ENCODE peak calls at places on chromosome 3, in four cellular contexts. One of them, this sample, is unnamed.

GRCh38 chr3:72595927-72596610 is 252.2 kb downstream of the SHQ1 start:
- DNase-seq in HepG2: no peak
- DNase-seq in WTC11: no peak
- DNase-seq in K562: no peak
- DNase-seq in this sample: no peak

GRCh38 chr3:99895706-99896441 is 78.2 kb downstream of the CMSS1 start:
- DNase-seq in HepG2: peak
- DNase-seq in WTC11: no peak
- DNase-seq in K562: peak
- DNase-seq in this sample: no peak

GRCh38 chr3:8624612-8625011 is 20.0 kb downstream of the SSUH2 start:
- DNase-seq in HepG2: no peak
- DNase-seq in WTC11: no peak
- DNase-seq in K562: no peak
- DNase-seq in this sample: no peak

GRCh38 chr3:188830955-188831354 is 340.8 kb upstream of the TPRG1 start:
- DNase-seq in HepG2: no peak
- DNase-seq in WTC11: no peak
- DNase-seq in K562: no peak
- DNase-seq in this sample: no peak

GRCh38 chr3:173257797-173258196 is 116.8 kb upstream of the SPATA16 start:
- DNase-seq in HepG2: no peak
- DNase-seq in WTC11: no peak
- DNase-seq in K562: no peak
- DNase-seq in this sample: no peak

GRCh38 chr3:73484656-73485248 is 140.0 kb downstream of the PDZRN3 start:
- DNase-seq in HepG2: no peak
- DNase-seq in WTC11: peak
- DNase-seq in K562: no peak
- DNase-seq in this sample: peak

GRCh38 chr3:182258538-182259177 is 534.6 kb upstream of the ATP11B start:
- DNase-seq in HepG2: peak
- DNase-seq in WTC11: no peak
- DNase-seq in K562: peak
- DNase-seq in this sample: no peak

GRCh38 chr3:98500019-98500418 is 2.5 kb downstream of the OR5K2 start:
- DNase-seq in HepG2: no peak
- DNase-seq in WTC11: no peak
- DNase-seq in K562: no peak
- DNase-seq in this sample: no peak

GRCh38 chr3:48656061-48656840 is 6.4 kb downstream of the CELSR3 start:
- DNase-seq in HepG2: peak
- DNase-seq in WTC11: peak
- DNase-seq in K562: no peak
- DNase-seq in this sample: no peak

GRCh38 chr3:184011937-184012889 is 5.5 kb downstream of the ABCC5 start:
- DNase-seq in HepG2: no peak
- DNase-seq in WTC11: no peak
- DNase-seq in K562: no peak
- DNase-seq in this sample: no peak

GRCh38 chr3:155390361-155390760 is 96.9 kb upstream of the STRIT1 start:
- DNase-seq in HepG2: no peak
- DNase-seq in WTC11: no peak
- DNase-seq in K562: no peak
- DNase-seq in this sample: no peak

GRCh38 chr3:88000853-88001252 is 58.0 kb downstream of the CGGBP1 start:
- DNase-seq in HepG2: no peak
- DNase-seq in WTC11: peak
- DNase-seq in K562: no peak
- DNase-seq in this sample: no peak

GRCh38 chr3:139434764-139435291 is 41.5 kb downstream of the RBP2 start:
- DNase-seq in HepG2: no peak
- DNase-seq in WTC11: no peak
- DNase-seq in K562: no peak
- DNase-seq in this sample: no peak

GRCh38 chr3:29922990-29923746 is 642.3 kb downstream of the RBMS3 start:
- DNase-seq in HepG2: peak
- DNase-seq in WTC11: no peak
- DNase-seq in K562: no peak
- DNase-seq in this sample: no peak

GRCh38 chr3:58656631-58657030 is 9.9 kb downstream of the FAM3D start:
- DNase-seq in HepG2: no peak
- DNase-seq in WTC11: no peak
- DNase-seq in K562: no peak
- DNase-seq in this sample: no peak

GRCh38 chr3:58214484-58215316 is 3.9 kb upstream of the DNASE1L3 start:
- DNase-seq in HepG2: no peak
- DNase-seq in WTC11: peak
- DNase-seq in K562: no peak
- DNase-seq in this sample: peak

GRCh38 chr3:184275961-184276910 is at the start of gene ECE2:
- DNase-seq in HepG2: no peak
- DNase-seq in WTC11: no peak
- DNase-seq in K562: no peak
- DNase-seq in this sample: no peak

GRCh38 chr3:186021673-186022362 is 84.0 kb upstream of the TRA2B start:
- DNase-seq in HepG2: no peak
- DNase-seq in WTC11: no peak
- DNase-seq in K562: no peak
- DNase-seq in this sample: no peak

GRCh38 chr3:22089284-22089683 is 338.3 kb upstream of the ZNF385D start:
- DNase-seq in HepG2: peak
- DNase-seq in WTC11: peak
- DNase-seq in K562: peak
- DNase-seq in this sample: peak

GRCh38 chr3:31105438-31106077 is 211.1 kb upstream of the GADL1 start:
- DNase-seq in HepG2: no peak
- DNase-seq in WTC11: no peak
- DNase-seq in K562: peak
- DNase-seq in this sample: no peak

GRCh38 chr3:104879919-104880318 is 486.8 kb upstream of the ALCAM start:
- DNase-seq in HepG2: no peak
- DNase-seq in WTC11: no peak
- DNase-seq in K562: no peak
- DNase-seq in this sample: no peak

GRCh38 chr3:28250999-28251398 is 9.6 kb downstream of the CMC1 start:
- DNase-seq in HepG2: no peak
- DNase-seq in WTC11: no peak
- DNase-seq in K562: no peak
- DNase-seq in this sample: no peak
- TF ChIP-seq MAX in HepG2: no peak
- TF ChIP-seq MAX in WTC11: no peak
- TF ChIP-seq MAX in K562: no peak
- TF ChIP-seq MAX in this sample: no peak

GRCh38 chr3:143263844-143264243 is 144.3 kb downstream of the CHST2 start:
- DNase-seq in HepG2: no peak
- DNase-seq in WTC11: no peak
- DNase-seq in K562: no peak
- DNase-seq in this sample: no peak

GRCh38 chr3:143267984-143268383 is 148.4 kb downstream of the CHST2 start:
- DNase-seq in HepG2: no peak
- DNase-seq in WTC11: no peak
- DNase-seq in K562: no peak
- DNase-seq in this sample: no peak

GRCh38 chr3:143266512-143266911 is 146.9 kb downstream of the CHST2 start:
- DNase-seq in HepG2: no peak
- DNase-seq in WTC11: no peak
- DNase-seq in K562: no peak
- DNase-seq in this sample: no peak

GRCh38 chr3:143266936-143267335 is 147.4 kb downstream of the CHST2 start:
- DNase-seq in HepG2: no peak
- DNase-seq in WTC11: no peak
- DNase-seq in K562: no peak
- DNase-seq in this sample: no peak

GRCh38 chr3:143265501-143266070 is 146.0 kb downstream of the CHST2 start:
- DNase-seq in HepG2: no peak
- DNase-seq in WTC11: no peak
- DNase-seq in K562: no peak
- DNase-seq in this sample: no peak
- TF ChIP-seq NR2C2 in HepG2: no peak
- TF ChIP-seq NR2C2 in WTC11: no peak
- TF ChIP-seq NR2C2 in K562: no peak
- TF ChIP-seq NR2C2 in this sample: no peak

GRCh38 chr3:60617188-60617587 is 634.1 kb downstream of the FHIT start:
- DNase-seq in HepG2: no peak
- DNase-seq in WTC11: no peak
- DNase-seq in K562: no peak
- DNase-seq in this sample: no peak

GRCh38 chr3:60610441-60611112 is 640.7 kb downstream of the FHIT start:
- DNase-seq in HepG2: no peak
- DNase-seq in WTC11: no peak
- DNase-seq in K562: no peak
- DNase-seq in this sample: no peak

GRCh38 chr3:60609446-60609845 is 641.8 kb downstream of the FHIT start:
- DNase-seq in HepG2: no peak
- DNase-seq in WTC11: peak
- DNase-seq in K562: no peak
- DNase-seq in this sample: no peak

GRCh38 chr3:60613769-60614303 is 637.4 kb downstream of the FHIT start:
- DNase-seq in HepG2: no peak
- DNase-seq in WTC11: no peak
- DNase-seq in K562: no peak
- DNase-seq in this sample: no peak
- TF ChIP-seq MAX in HepG2: no peak
- TF ChIP-seq MAX in WTC11: no peak
- TF ChIP-seq MAX in K562: no peak
- TF ChIP-seq MAX in this sample: no peak

GRCh38 chr3:196969001-196969659 is 497 bp upstream of the PIGZ start:
- DNase-seq in HepG2: no peak
- DNase-seq in WTC11: no peak
- DNase-seq in K562: peak
- DNase-seq in this sample: no peak
- TF ChIP-seq NR2C2 in HepG2: no peak
- TF ChIP-seq NR2C2 in WTC11: no peak
- TF ChIP-seq NR2C2 in K562: peak
- TF ChIP-seq NR2C2 in this sample: no peak

GRCh38 chr3:174949523-174949922 is 90.4 kb downstream of the NAALADL2 start:
- DNase-seq in HepG2: no peak
- DNase-seq in WTC11: no peak
- DNase-seq in K562: no peak
- DNase-seq in this sample: no peak
- TF ChIP-seq MAX in HepG2: no peak
- TF ChIP-seq MAX in WTC11: no peak
- TF ChIP-seq MAX in K562: no peak
- TF ChIP-seq MAX in this sample: no peak

DNA sequence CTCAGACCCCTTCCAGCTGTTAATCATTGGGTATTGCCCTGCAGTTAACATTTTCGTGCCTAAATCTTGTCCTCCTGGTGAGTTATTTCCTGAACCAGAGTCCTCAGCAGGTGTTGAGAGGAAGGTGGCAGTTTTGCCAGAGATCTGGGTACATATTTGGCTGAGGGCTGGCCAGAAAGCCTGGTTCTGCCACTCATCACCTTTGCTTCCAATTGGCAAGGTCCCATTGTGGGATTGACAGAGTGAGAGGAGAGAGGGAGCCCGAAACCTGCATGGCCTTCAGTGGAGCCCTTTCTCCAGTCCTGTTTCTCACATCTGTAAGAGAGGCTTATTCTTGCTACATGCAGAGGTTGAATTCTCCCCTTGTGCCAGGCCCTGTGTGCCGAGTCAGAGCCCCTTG is 8.9 kb upstream of the TKT start:
- DNase-seq in HepG2: no peak
- DNase-seq in WTC11: no peak
- DNase-seq in K562: no peak
- DNase-seq in this sample: no peak
- TF ChIP-seq NR2C2 in HepG2: no peak
- TF ChIP-seq NR2C2 in WTC11: no peak
- TF ChIP-seq NR2C2 in K562: no peak
- TF ChIP-seq NR2C2 in this sample: no peak

DNA sequence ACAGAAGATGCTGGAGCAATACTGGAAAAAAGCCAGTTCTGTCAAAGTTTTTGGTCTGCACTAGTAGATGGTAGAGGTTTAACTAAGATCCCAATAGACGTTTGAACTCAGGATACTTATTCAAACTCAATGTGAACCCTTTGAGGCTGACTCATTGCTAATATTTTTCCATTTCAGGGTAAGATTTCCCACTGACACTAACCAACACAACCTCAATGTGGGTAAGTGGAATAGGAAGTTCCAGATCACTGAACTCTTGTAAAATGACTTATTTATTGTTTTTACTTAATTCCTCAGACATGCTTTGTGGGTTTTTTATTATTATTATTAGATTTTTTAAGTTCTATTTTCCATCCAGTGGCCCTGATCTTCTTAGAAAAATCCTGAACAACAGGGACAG is 1024.8 kb downstream of the EPHA3 start:
- DNase-seq in HepG2: no peak
- DNase-seq in WTC11: no peak
- DNase-seq in K562: no peak
- DNase-seq in this sample: no peak
- TF ChIP-seq MAX in HepG2: no peak
- TF ChIP-seq MAX in WTC11: no peak
- TF ChIP-seq MAX in K562: no peak
- TF ChIP-seq MAX in this sample: no peak

DNA sequence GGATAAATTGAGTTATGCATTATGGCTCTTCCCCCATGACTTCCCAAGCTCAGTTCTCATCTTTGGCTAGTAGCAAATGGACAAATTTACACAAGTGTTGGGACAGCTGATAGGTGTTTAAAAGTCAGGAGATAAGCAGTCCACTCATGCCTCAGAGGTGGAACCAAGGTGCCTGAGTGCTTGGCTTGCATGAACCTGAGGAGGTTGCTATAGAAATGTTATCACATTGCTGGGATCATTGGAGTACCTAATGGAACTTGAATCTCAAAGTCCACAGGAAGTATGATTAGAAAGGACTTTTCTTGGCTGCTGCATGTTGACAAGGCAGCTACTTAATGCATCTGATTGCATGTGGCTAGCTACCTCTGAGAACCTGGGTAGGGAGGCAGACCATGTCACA is 39.5 kb upstream of the C3orf80 start:
- DNase-seq in HepG2: no peak
- DNase-seq in WTC11: no peak
- DNase-seq in K562: no peak
- DNase-seq in this sample: no peak
- TF ChIP-seq NR2C2 in HepG2: no peak
- TF ChIP-seq NR2C2 in WTC11: no peak
- TF ChIP-seq NR2C2 in K562: no peak
- TF ChIP-seq NR2C2 in this sample: no peak